ENCODE peak calls at places on chromosomes 3 and 15, in six cellular contexts. L, R, T, M, K and D are unnamed samples.

GRCh38 chr3:11131371-11131770 is 22.9 kb upstream of the HRH1 start:
- DNase-seq in R (no peak), K (no peak), L (no peak), T (no peak), M (no peak), D (no peak)

GRCh38 chr3:122760457-122761271 is 33.0 kb downstream of the HSPBAP1 start:
- DNase-seq in R (no peak), M (no peak), T (no peak), K (no peak), L (no peak), D (no peak)

GRCh38 chr3:180420016-180420415 is 181.9 kb upstream of the TTC14 start:
- DNase-seq in M (no peak), K (no peak), L (no peak), T (peak), R (no peak), D (no peak)

GRCh38 chr3:193372783-193373182 is 5.8 kb downstream of the ATP13A5 start:
- DNase-seq in T (no peak), L (no peak), M (no peak), K (no peak), R (no peak), D (no peak)

GRCh38 chr3:8506611-8507061 is 5.0 kb downstream of the LMCD1 start:
- DNase-seq in K (no peak), R (no peak), L (no peak), M (no peak), T (peak), D (no peak)

GRCh38 chr3:123429362-123430125 is 19.3 kb downstream of the ADCY5 start:
- DNase-seq in K (no peak), L (no peak), M (no peak), R (no peak), T (no peak), D (no peak)

GRCh38 chr3:89867286-89867685 is 759.9 kb downstream of the EPHA3 start:
- DNase-seq in K (no peak), T (no peak), L (no peak), R (no peak), M (no peak), D (no peak)

GRCh38 chr3:78844307-78844706 is 923.5 kb downstream of the ROBO1 start:
- DNase-seq in L (no peak), K (no peak), R (no peak), T (no peak), M (no peak), D (peak)

GRCh38 chr15:60972301-60972700 is 256.8 kb downstream of the RORA start:
- DNase-seq in M (no peak), L (no peak), T (peak), R (no peak), K (no peak), D (no peak)

GRCh38 chr3:182979103-182979697 is 1.1 kb downstream of the DCUN1D1 start:
- DNase-seq in T (peak), L (no peak), M (no peak), R (no peak), K (peak), D (peak)

GRCh38 chr3:46930176-46930944 is 46.2 kb downstream of the CCDC12 start:
- DNase-seq in K (no peak), R (no peak), T (no peak), L (no peak), M (no peak), D (no peak)

GRCh38 chr3:184322731-184323487 is 8.5 kb downstream of the EIF4G1 start:
- DNase-seq in T (no peak), R (no peak), M (no peak), K (no peak), L (no peak), D (no peak)

GRCh38 chr3:190131329-190131728 is 10.6 kb upstream of the P3H2 start:
- DNase-seq in K (no peak), T (peak), M (no peak), R (no peak), L (no peak), D (no peak)

GRCh38 chr15:86879250-86880229 is 799.9 kb downstream of the AGBL1 start:
- DNase-seq in K (no peak), R (no peak), L (no peak), T (no peak), M (no peak), D (no peak)

GRCh38 chr15:43881944-43882343 is 55.1 kb downstream of the WDR76 start:
- DNase-seq in L (no peak), R (no peak), T (no peak), K (peak), M (no peak), D (no peak)

GRCh38 chr3:104273046-104273649 is 1093.6 kb upstream of the ALCAM start:
- DNase-seq in L (peak), R (no peak), T (peak), K (peak), M (no peak), D (peak)

GRCh38 chr3:44355634-44356033 is 17.1 kb downstream of the TCAIM start:
- DNase-seq in K (peak), T (peak), M (no peak), R (no peak), L (no peak), D (peak)

GRCh38 chr3:185172086-185173049 is 19.5 kb upstream of the C3orf70 start:
- DNase-seq in M (peak), T (no peak), K (no peak), R (no peak), L (no peak), D (no peak)

GRCh38 chr3:186526256-186526606 is 17.9 kb downstream of the CRYGS start:
- DNase-seq in L (no peak), R (no peak), K (no peak), M (no peak), T (no peak), D (no peak)

GRCh38 chr3:94413721-94414106 is 350.9 kb downstream of the NSUN3 start:
- DNase-seq in L (no peak), M (no peak), K (no peak), R (no peak), T (peak), D (no peak)

GRCh38 chr3:194285024-194285858 is 65.9 kb downstream of the CPN2 start:
- DNase-seq in T (peak), K (no peak), L (no peak), R (no peak), M (no peak), D (no peak)

GRCh38 chr15:91706366-91707032 is 147.0 kb upstream of the SLCO3A1 start:
- DNase-seq in K (peak), L (peak), M (peak), R (peak), T (peak), D (peak)

GRCh38 chr3:133995264-133995663 is 34.5 kb downstream of the SLCO2A1 start:
- DNase-seq in R (no peak), K (no peak), L (no peak), M (no peak), T (no peak), D (no peak)

GRCh38 chr3:159856496-159857098 is 132.0 kb upstream of the IL12A start:
- DNase-seq in M (no peak), R (no peak), T (no peak), L (no peak), K (no peak), D (no peak)

GRCh38 chr15:86837631-86838030 is 758.0 kb downstream of the AGBL1 start:
- DNase-seq in T (no peak), R (no peak), L (no peak), K (no peak), M (no peak), D (no peak)

GRCh38 chr3:78736863-78737262 is 1030.9 kb downstream of the ROBO1 start:
- DNase-seq in L (no peak), M (peak), R (no peak), K (no peak), T (peak), D (no peak)

GRCh38 chr15:75353604-75354003 is 6.8 kb downstream of the NEIL1 start:
- DNase-seq in L (no peak), M (no peak), R (no peak), T (no peak), K (no peak), D (no peak)

GRCh38 chr15:77632760-77633133 is at the start of gene LINGO1:
- DNase-seq in L (peak), T (no peak), R (peak), M (no peak), K (peak), D (no peak)

GRCh38 chr3:14775574-14775973 is 43.2 kb upstream of the FGD5 start:
- DNase-seq in T (no peak), L (no peak), R (no peak), M (no peak), K (no peak), D (no peak)

GRCh38 chr15:58551764-58552504 is 120.1 kb downstream of the LIPC start:
- DNase-seq in T (peak), L (no peak), R (no peak), K (peak), M (no peak), D (peak)

GRCh38 chr15:89389841-89390603 is 55.4 kb upstream of the POLG start:
- DNase-seq in R (no peak), M (no peak), T (no peak), K (no peak), L (no peak), D (no peak)

GRCh38 chr15:22955544-22956085 is 24.6 kb downstream of the CYFIP1 start:
- DNase-seq in L (no peak), R (no peak), T (no peak), K (no peak), M (no peak), D (no peak)

GRCh38 chr3:192514081-192514753 is 213.1 kb downstream of the FGF12 start:
- DNase-seq in T (no peak), K (peak), R (peak), M (no peak), L (peak), D (no peak)

GRCh38 chr3:100954990-100955389 is 38.2 kb downstream of the ABI3BP start:
- DNase-seq in R (no peak), T (peak), K (no peak), M (no peak), L (no peak), D (no peak)

GRCh38 chr15:89556413-89557262 is 18.6 kb upstream of the TICRR start:
- DNase-seq in R (peak), L (peak), M (no peak), T (peak), K (peak), D (peak)

GRCh38 chr15:85063522-85063921 is 81.9 kb downstream of the PDE8A start:
- DNase-seq in R (no peak), M (no peak), T (peak), K (no peak), L (no peak), D (no peak)

GRCh38 chr3:111236833-111237713 is 165.5 kb downstream of the NECTIN3 start:
- DNase-seq in L (no peak), R (no peak), K (no peak), T (peak), M (no peak), D (no peak)

GRCh38 chr3:157129782-157130137 is 30.2 kb downstream of the CCNL1 start:
- DNase-seq in R (no peak), T (no peak), K (no peak), M (no peak), L (no peak), D (no peak)

GRCh38 chr3:4271834-4272233 is 31.3 kb upstream of the SETMAR start:
- DNase-seq in L (peak), K (peak), M (no peak), R (peak), T (peak), D (peak)

GRCh38 chr15:50828610-50829206 is 63.2 kb upstream of the SPPL2A start:
- DNase-seq in K (peak), R (peak), M (no peak), L (peak), T (peak), D (peak)
- TF ChIP-seq BHLHE40 in K (no peak), R (no peak), M (no peak), L (no peak), T (peak), D (no peak)

DNA sequence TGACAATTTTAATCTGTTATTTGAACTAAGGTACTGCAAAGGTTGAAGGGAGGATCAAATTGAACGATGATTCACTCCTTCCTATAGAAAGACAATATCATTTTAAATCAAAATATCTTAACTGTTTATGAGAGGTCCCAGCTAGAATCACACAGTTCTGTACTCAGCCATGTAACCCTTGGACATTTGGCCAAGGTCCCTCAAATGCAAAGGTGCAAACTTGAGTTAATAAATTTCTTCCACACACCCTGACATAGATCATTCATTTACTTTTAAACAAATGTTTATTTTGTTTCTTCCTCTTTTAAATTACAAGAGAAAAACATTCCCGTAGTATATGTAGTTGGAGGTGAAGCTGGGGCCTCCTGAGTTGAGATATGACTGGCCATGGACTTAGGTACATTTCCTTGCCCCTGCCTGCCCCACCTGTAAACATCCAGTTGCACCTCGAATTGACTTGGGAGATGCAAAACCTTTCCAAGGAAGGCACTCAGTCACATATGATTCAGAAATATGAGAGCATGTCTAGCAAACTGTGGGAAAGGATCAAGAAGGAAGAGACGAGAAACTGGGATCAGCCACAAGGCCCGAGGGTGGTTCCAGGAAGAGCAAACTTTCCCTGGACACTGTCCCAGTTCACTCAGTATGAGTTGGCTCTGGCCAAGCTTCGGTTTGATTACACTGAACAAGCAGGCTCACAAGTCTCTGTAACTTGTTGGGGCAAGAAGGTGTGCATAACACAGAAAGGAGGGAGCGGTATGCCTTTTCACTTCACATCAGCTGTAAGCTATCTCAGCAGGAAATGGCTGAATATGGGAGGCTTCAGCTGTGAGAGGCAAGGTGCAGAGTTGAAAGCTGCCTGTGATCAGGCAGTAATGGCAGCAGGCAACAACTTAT is 6.7 kb downstream of the TNFSF10 start:
- DNase-seq in L (no peak), K (no peak), R (no peak), T (peak), M (no peak), D (no peak)
- TF ChIP-seq BHLHE40 in L (no peak), K (no peak), R (no peak), T (no peak), M (no peak), D (no peak)

GRCh38 chr3:40332684-40333083 is 23.2 kb downstream of the EIF1B start:
- DNase-seq in K (no peak), L (no peak), T (no peak), R (no peak), M (no peak), D (no peak)

GRCh38 chr3:40333852-40334251 is 24.3 kb downstream of the EIF1B start:
- DNase-seq in K (no peak), M (no peak), T (no peak), L (no peak), R (no peak), D (no peak)

GRCh38 chr3:40336101-40336500 is 26.6 kb downstream of the EIF1B start:
- DNase-seq in K (no peak), M (no peak), T (no peak), L (no peak), R (no peak), D (no peak)

GRCh38 chr3:40336511-40337135 is 27.1 kb downstream of the EIF1B start:
- DNase-seq in K (peak), L (no peak), M (no peak), R (no peak), T (no peak), D (no peak)

GRCh38 chr3:40333416-40333815 is 23.9 kb downstream of the EIF1B start:
- DNase-seq in K (no peak), L (no peak), T (no peak), R (no peak), M (no peak), D (no peak)
- TF ChIP-seq BHLHE40 in K (no peak), L (no peak), T (no peak), R (no peak), M (no peak), D (no peak)

GRCh38 chr3:179093807-179094206 is 22.2 kb upstream of the ZMAT3 start:
- DNase-seq in K (no peak), M (no peak), R (no peak), L (no peak), T (peak), D (no peak)
- TF ChIP-seq BHLHE40 in K (no peak), M (no peak), R (no peak), L (no peak), T (no peak), D (no peak)